ENCODE peak calls at places on chromosomes 11 and 22, in six cellular contexts. One of them, this sample, is unnamed.

GRCh38 chr11:60922906-60923305 is 1.4 kb upstream of the TMEM132A start:
- DNase-seq in IMR-90: no peak
- DNase-seq in GM12878: no peak
- DNase-seq in Peyer's patch: peak; percentile 26
- DNase-seq in neuronal stem cell: no peak
- DNase-seq in fibroblast of lung: no peak
- DNase-seq in this sample: no peak

GRCh38 chr11:955154-956049 is 29.7 kb downstream of the AP2A2 start:
- DNase-seq in Peyer's patch: peak; percentile 64
- DNase-seq in GM12878: no peak
- DNase-seq in IMR-90: no peak
- DNase-seq in neuronal stem cell: no peak
- DNase-seq in fibroblast of lung: no peak
- DNase-seq in this sample: no peak

GRCh38 chr11:107695446-107695845 is 16.4 kb downstream of the SLN start:
- DNase-seq in fibroblast of lung: no peak
- DNase-seq in Peyer's patch: no peak
- DNase-seq in IMR-90: peak; percentile 67
- DNase-seq in neuronal stem cell: no peak
- DNase-seq in GM12878: no peak
- DNase-seq in this sample: no peak

GRCh38 chr22:20211409-20211996 is 56.6 kb downstream of the RTN4R start:
- DNase-seq in fibroblast of lung: no peak
- DNase-seq in GM12878: no peak
- DNase-seq in IMR-90: no peak
- DNase-seq in Peyer's patch: no peak
- DNase-seq in neuronal stem cell: no peak
- DNase-seq in this sample: no peak

GRCh38 chr11:102760355-102761035 is 19.9 kb downstream of the MMP10 start:
- DNase-seq in neuronal stem cell: no peak
- DNase-seq in IMR-90: peak; percentile 98
- DNase-seq in fibroblast of lung: peak; percentile 96
- DNase-seq in Peyer's patch: no peak
- DNase-seq in GM12878: no peak
- DNase-seq in this sample: no peak

GRCh38 chr11:110772863-110773262 is 60.6 kb upstream of the ARHGAP20 start:
- DNase-seq in neuronal stem cell: no peak
- DNase-seq in IMR-90: no peak
- DNase-seq in GM12878: no peak
- DNase-seq in fibroblast of lung: no peak
- DNase-seq in Peyer's patch: no peak
- DNase-seq in this sample: peak; percentile 6

GRCh38 chr11:66011239-66011784 is 496 bp upstream of the CST6 start:
- DNase-seq in GM12878: no peak
- DNase-seq in fibroblast of lung: no peak
- DNase-seq in Peyer's patch: no peak
- DNase-seq in IMR-90: peak; percentile 53
- DNase-seq in neuronal stem cell: no peak
- DNase-seq in this sample: no peak

GRCh38 chr11:114197799-114198500 is 98.2 kb upstream of the NNMT start:
- DNase-seq in neuronal stem cell: no peak
- DNase-seq in Peyer's patch: no peak
- DNase-seq in fibroblast of lung: peak; percentile 100
- DNase-seq in GM12878: no peak
- DNase-seq in IMR-90: peak; percentile 71
- DNase-seq in this sample: no peak

GRCh38 chr11:117408356-117408755 is 80.7 kb downstream of the CEP164 start:
- DNase-seq in fibroblast of lung: no peak
- DNase-seq in GM12878: no peak
- DNase-seq in Peyer's patch: no peak
- DNase-seq in neuronal stem cell: no peak
- DNase-seq in IMR-90: no peak
- DNase-seq in this sample: no peak

GRCh38 chr11:117410861-117411725 is 83.4 kb downstream of the CEP164 start:
- DNase-seq in Peyer's patch: no peak
- DNase-seq in fibroblast of lung: no peak
- DNase-seq in IMR-90: no peak
- DNase-seq in neuronal stem cell: no peak
- DNase-seq in GM12878: no peak
- DNase-seq in this sample: no peak

GRCh38 chr11:117409511-117409910 is 81.9 kb downstream of the CEP164 start:
- DNase-seq in neuronal stem cell: no peak
- DNase-seq in GM12878: no peak
- DNase-seq in IMR-90: no peak
- DNase-seq in fibroblast of lung: no peak
- DNase-seq in Peyer's patch: no peak
- DNase-seq in this sample: no peak

GRCh38 chr11:117410238-117410637 is 82.6 kb downstream of the CEP164 start:
- DNase-seq in fibroblast of lung: no peak
- DNase-seq in Peyer's patch: no peak
- DNase-seq in neuronal stem cell: no peak
- DNase-seq in GM12878: no peak
- DNase-seq in IMR-90: no peak
- DNase-seq in this sample: no peak

DNA sequence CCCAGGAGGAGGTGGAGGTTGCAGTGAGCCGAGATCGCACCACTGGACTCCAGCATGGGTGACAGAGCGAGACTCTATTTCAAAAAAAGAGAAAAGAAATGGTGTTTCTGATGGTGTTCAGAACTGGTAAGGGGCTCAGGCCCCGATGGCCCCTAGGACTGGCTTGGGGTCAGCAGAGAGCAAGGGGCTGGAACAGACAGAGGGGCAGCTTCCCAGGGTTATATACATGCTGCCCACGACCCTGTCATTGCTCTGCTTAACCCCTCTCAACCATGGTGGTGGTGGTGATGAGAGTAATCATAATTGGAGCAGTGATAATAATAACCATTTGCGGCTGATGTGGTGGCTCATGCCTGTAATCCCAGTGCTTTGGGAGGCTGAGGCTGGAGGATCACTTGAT is 79.4 kb downstream of the CEP164 start:
- DNase-seq in GM12878: no peak
- DNase-seq in IMR-90: no peak
- DNase-seq in fibroblast of lung: no peak
- DNase-seq in neuronal stem cell: no peak
- DNase-seq in Peyer's patch: no peak
- DNase-seq in this sample: no peak
- H3K36me3 ChIP-seq in GM12878: peaks cover 7% of the 10 kb centered on the region
- H3K36me3 ChIP-seq in IMR-90: peaks cover 34% of the 10 kb centered on the region
- H3K36me3 ChIP-seq in fibroblast of lung: peaks cover 12% of the 10 kb centered on the region
- H3K36me3 ChIP-seq in neuronal stem cell: peaks cover 20% of the 10 kb centered on the region
- H3K36me3 ChIP-seq in Peyer's patch: no peaks in the 10 kb centered on the region
- H3K36me3 ChIP-seq in this sample: peaks cover 20% of the 10 kb centered on the region

DNA sequence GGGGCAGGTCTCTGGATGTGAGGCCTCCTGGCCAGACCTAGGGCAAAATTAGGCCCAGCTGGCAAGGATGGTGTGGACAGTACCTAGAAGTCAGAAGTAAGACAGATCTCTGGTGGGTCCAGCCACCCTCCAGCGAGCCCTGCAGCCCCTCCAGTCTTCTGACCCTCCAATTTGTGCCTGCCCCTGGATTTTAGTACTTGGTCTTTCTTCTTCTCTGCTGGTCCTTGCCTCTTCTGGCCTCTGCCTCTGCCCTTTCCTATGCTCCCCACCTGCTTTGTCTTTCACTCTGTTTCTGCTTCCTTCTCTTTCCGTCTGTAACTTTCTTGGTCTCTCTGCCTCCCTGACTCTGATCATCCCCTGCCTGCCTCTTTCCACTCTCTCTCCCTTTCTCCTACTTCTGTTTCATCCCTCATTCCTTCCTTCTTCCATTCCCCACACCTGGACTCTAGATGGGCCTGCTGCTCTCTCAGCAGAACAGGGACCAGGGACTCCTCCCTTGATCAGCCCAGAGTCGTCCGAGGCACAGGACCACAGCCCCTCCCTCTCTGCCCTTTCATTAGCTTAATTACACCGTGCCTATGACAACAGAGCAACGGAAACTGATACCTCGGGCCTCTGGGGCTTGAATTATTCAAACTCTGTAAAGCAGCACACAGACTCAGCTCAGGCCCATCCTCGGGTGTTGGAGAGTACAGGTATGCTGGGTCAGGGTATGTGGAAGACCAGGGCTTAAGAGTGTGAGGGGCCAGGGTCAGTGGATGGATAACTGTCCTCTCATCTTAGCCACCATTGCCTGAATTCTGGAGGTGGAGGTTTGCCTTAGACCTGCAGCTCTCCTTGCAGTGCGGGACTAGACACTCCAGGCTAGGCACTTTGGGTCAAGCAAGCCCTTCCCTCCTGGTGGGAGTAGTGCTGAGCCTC is at the start of gene CHRNA10:
- DNase-seq in GM12878: no peak
- DNase-seq in neuronal stem cell: no peak
- DNase-seq in Peyer's patch: no peak
- DNase-seq in fibroblast of lung: no peak
- DNase-seq in IMR-90: no peak
- DNase-seq in this sample: no peak
- H3K36me3 ChIP-seq in GM12878: peaks cover 31% of the 10 kb centered on the region
- H3K36me3 ChIP-seq in neuronal stem cell: peaks cover 35% of the 10 kb centered on the region
- H3K36me3 ChIP-seq in Peyer's patch: no peaks in the 10 kb centered on the region
- H3K36me3 ChIP-seq in fibroblast of lung: peaks cover 19% of the 10 kb centered on the region
- H3K36me3 ChIP-seq in IMR-90: peaks cover 55% of the 10 kb centered on the region
- H3K36me3 ChIP-seq in this sample: peaks cover 34% of the 10 kb centered on the region

GRCh38 chr11:112722876-112723275 is 238.3 kb upstream of the NCAM1 start:
- DNase-seq in neuronal stem cell: no peak
- DNase-seq in Peyer's patch: no peak
- DNase-seq in GM12878: no peak
- DNase-seq in fibroblast of lung: no peak
- DNase-seq in IMR-90: no peak
- DNase-seq in this sample: no peak
- H3K36me3 ChIP-seq in neuronal stem cell: no peaks in the 10 kb centered on the region
- H3K36me3 ChIP-seq in Peyer's patch: no peaks in the 10 kb centered on the region
- H3K36me3 ChIP-seq in GM12878: no peaks in the 10 kb centered on the region
- H3K36me3 ChIP-seq in fibroblast of lung: no peaks in the 10 kb centered on the region
- H3K36me3 ChIP-seq in IMR-90: no peaks in the 10 kb centered on the region
- H3K36me3 ChIP-seq in this sample: no peaks in the 10 kb centered on the region

GRCh38 chr22:42176271-42176670 is 45.7 kb upstream of the CYP2D6 start:
- DNase-seq in IMR-90: no peak
- DNase-seq in neuronal stem cell: no peak
- DNase-seq in fibroblast of lung: peak; percentile 20
- DNase-seq in GM12878: no peak
- DNase-seq in Peyer's patch: no peak
- DNase-seq in this sample: no peak
- H3K36me3 ChIP-seq in IMR-90: peaks cover 8% of the 10 kb centered on the region
- H3K36me3 ChIP-seq in neuronal stem cell: peaks cover 7% of the 10 kb centered on the region
- H3K36me3 ChIP-seq in fibroblast of lung: no peaks in the 10 kb centered on the region
- H3K36me3 ChIP-seq in GM12878: peaks cover 4% of the 10 kb centered on the region
- H3K36me3 ChIP-seq in Peyer's patch: no peaks in the 10 kb centered on the region
- H3K36me3 ChIP-seq in this sample: peaks cover 7% of the 10 kb centered on the region

GRCh38 chr11:8068605-8069221 is 12.3 kb upstream of the TUB start:
- DNase-seq in neuronal stem cell: no peak
- DNase-seq in IMR-90: peak; percentile 91
- DNase-seq in fibroblast of lung: peak; percentile 92
- DNase-seq in GM12878: no peak
- DNase-seq in Peyer's patch: no peak
- DNase-seq in this sample: no peak
- H3K36me3 ChIP-seq in neuronal stem cell: no peaks in the 10 kb centered on the region
- H3K36me3 ChIP-seq in IMR-90: no peaks in the 10 kb centered on the region
- H3K36me3 ChIP-seq in fibroblast of lung: no peaks in the 10 kb centered on the region
- H3K36me3 ChIP-seq in GM12878: no peaks in the 10 kb centered on the region
- H3K36me3 ChIP-seq in Peyer's patch: no peaks in the 10 kb centered on the region
- H3K36me3 ChIP-seq in this sample: no peaks in the 10 kb centered on the region

DNA sequence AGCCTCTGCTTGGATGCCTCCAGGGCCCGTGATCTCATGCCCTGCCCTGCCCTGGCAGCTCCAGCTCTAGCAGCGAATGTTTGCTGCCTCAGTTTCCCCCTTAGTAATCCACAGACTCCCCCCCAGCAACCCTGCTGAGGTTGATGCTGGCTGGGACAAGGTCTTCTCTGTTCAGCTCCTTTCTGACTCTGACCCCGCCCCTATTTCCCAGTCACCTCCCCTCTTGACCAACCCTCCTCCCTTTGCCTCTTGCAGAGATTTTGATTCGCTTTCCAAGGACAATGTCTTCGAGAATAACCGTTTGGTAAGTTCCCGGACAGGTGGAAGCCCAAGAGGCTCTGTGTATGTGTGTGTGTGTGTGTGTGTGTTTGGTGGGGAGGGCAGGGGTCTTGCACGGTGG is 5.6 kb downstream of the MICALL1 start:
- DNase-seq in fibroblast of lung: no peak
- DNase-seq in Peyer's patch: no peak
- DNase-seq in GM12878: no peak
- DNase-seq in IMR-90: no peak
- DNase-seq in neuronal stem cell: no peak
- DNase-seq in this sample: no peak
- H3K36me3 ChIP-seq in fibroblast of lung: peaks cover 14% of the 10 kb centered on the region
- H3K36me3 ChIP-seq in Peyer's patch: no peaks in the 10 kb centered on the region
- H3K36me3 ChIP-seq in GM12878: no peaks in the 10 kb centered on the region
- H3K36me3 ChIP-seq in IMR-90: peaks cover 28% of the 10 kb centered on the region
- H3K36me3 ChIP-seq in neuronal stem cell: peaks cover 9% of the 10 kb centered on the region
- H3K36me3 ChIP-seq in this sample: peaks cover 10% of the 10 kb centered on the region

DNA sequence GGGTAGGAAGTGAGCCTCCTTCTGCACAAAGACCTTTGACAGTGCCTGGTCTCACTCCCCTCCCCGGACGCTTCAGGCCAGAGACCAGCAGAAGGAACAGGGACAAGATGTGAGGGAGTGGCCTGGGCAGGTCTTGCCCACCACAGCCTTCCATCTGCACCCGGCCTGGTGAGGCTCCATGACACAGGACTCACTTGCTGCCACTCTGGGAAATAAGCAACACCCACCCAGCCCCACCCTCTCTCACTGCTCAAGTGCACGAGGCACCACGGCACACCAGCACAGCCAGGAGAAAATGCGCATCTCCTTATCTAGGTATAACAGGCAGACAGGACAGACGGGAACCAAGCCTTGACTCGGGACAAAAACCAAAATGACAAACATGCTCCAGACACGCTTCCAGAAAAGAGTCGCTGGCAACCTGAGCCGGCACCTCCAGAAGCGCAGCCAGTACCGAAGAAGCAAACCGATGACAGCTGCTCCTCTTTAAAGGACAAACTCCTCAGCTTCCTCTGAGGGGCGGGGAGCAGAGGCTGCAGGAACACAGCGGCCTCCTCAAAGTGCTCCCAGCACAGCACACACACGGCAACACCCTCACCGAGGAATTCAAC is 41.7 kb downstream of the BRD1 start:
- DNase-seq in IMR-90: no peak
- DNase-seq in neuronal stem cell: no peak
- DNase-seq in fibroblast of lung: no peak
- DNase-seq in GM12878: no peak
- DNase-seq in Peyer's patch: no peak
- DNase-seq in this sample: no peak
- H3K36me3 ChIP-seq in IMR-90: peaks cover 64% of the 10 kb centered on the region
- H3K36me3 ChIP-seq in neuronal stem cell: peaks cover 58% of the 10 kb centered on the region
- H3K36me3 ChIP-seq in fibroblast of lung: peaks cover 17% of the 10 kb centered on the region
- H3K36me3 ChIP-seq in GM12878: peaks cover 27% of the 10 kb centered on the region
- H3K36me3 ChIP-seq in Peyer's patch: no peaks in the 10 kb centered on the region
- H3K36me3 ChIP-seq in this sample: peaks cover 27% of the 10 kb centered on the region

GRCh38 chr22:37705205-37705604 is 8.4 kb downstream of the TRIOBP start:
- DNase-seq in Peyer's patch: no peak
- DNase-seq in neuronal stem cell: no peak
- DNase-seq in GM12878: no peak
- DNase-seq in fibroblast of lung: no peak
- DNase-seq in IMR-90: no peak
- DNase-seq in this sample: no peak
- H3K36me3 ChIP-seq in Peyer's patch: no peaks in the 10 kb centered on the region
- H3K36me3 ChIP-seq in neuronal stem cell: no peaks in the 10 kb centered on the region
- H3K36me3 ChIP-seq in GM12878: no peaks in the 10 kb centered on the region
- H3K36me3 ChIP-seq in fibroblast of lung: no peaks in the 10 kb centered on the region
- H3K36me3 ChIP-seq in IMR-90: no peaks in the 10 kb centered on the region
- H3K36me3 ChIP-seq in this sample: no peaks in the 10 kb centered on the region

GRCh38 chr11:15629690-15630321 is 515.1 kb downstream of the INSC start:
- DNase-seq in IMR-90: no peak
- DNase-seq in GM12878: no peak
- DNase-seq in neuronal stem cell: no peak
- DNase-seq in Peyer's patch: no peak
- DNase-seq in fibroblast of lung: peak; percentile 18
- DNase-seq in this sample: no peak
- H3K36me3 ChIP-seq in IMR-90: no peaks in the 10 kb centered on the region
- H3K36me3 ChIP-seq in GM12878: no peaks in the 10 kb centered on the region
- H3K36me3 ChIP-seq in neuronal stem cell: no peaks in the 10 kb centered on the region
- H3K36me3 ChIP-seq in Peyer's patch: no peaks in the 10 kb centered on the region
- H3K36me3 ChIP-seq in fibroblast of lung: no peaks in the 10 kb centered on the region
- H3K36me3 ChIP-seq in this sample: no peaks in the 10 kb centered on the region

This sample was measured in GM06990.